ENCODE peak calls at places on chromosomes 7 and 10, in four cellular contexts. B is GM12878, O is HCT116, I is IMR-90. Q is an unnamed sample.

GRCh38 chr7:150937848-150938561 is 40.1 kb downstream of the KCNH2 start:
- DNase-seq in B (no peak), O (no peak), I (peak; percentile 58), Q (peak; percentile 41)

GRCh38 chr7:116170180-116170579 is 40.2 kb upstream of the TES start:
- DNase-seq in B (no peak), O (no peak), I (peak; percentile 36), Q (no peak)

GRCh38 chr7:138158739-138159528 is 82.7 kb downstream of the AKR1D1 start:
- DNase-seq in B (no peak), O (no peak), I (no peak), Q (no peak)

GRCh38 chr7:92751902-92752901 is 84.2 kb downstream of the CDK6 start:
- DNase-seq in B (no peak), O (peak; percentile 77), I (peak; percentile 98), Q (no peak)

GRCh38 chr7:137343483-137343841 is at the start of gene PTN:
- DNase-seq in B (no peak), O (no peak), I (peak; percentile 79), Q (peak; percentile 58)

GRCh38 chr7:4286281-4286680 is 395.8 kb upstream of the FOXK1 start:
- DNase-seq in B (no peak), O (no peak), I (no peak), Q (no peak)

GRCh38 chr10:50585921-50586739 is 37.6 kb downstream of the SGMS1 start:
- DNase-seq in B (no peak), O (peak; percentile 77), I (peak; percentile 68), Q (no peak)

GRCh38 chr7:36217961-36218284 is 64.9 kb downstream of the EEPD1 start:
- DNase-seq in B (no peak), O (no peak), I (no peak), Q (no peak)

GRCh38 chr7:141039366-141039765 is 24.6 kb upstream of the MRPS33 start:
- DNase-seq in B (no peak), O (no peak), I (peak; percentile 30), Q (peak; percentile 20)

GRCh38 chr10:51145388-51145787 is 71.1 kb downstream of the PRKG1 start:
- DNase-seq in B (no peak), O (no peak), I (no peak), Q (no peak)

GRCh38 chr7:55178863-55179773 is 160.3 kb downstream of the EGFR start:
- DNase-seq in B (no peak), O (no peak), I (no peak), Q (no peak)

GRCh38 chr7:143519411-143520131 is 41.9 kb downstream of the TAS2R41 start:
- DNase-seq in B (no peak), O (no peak), I (peak; percentile 68), Q (no peak)

GRCh38 chr7:2864204-2864985 is 20.3 kb upstream of the GNA12 start:
- DNase-seq in B (no peak), O (no peak), I (no peak), Q (no peak)

GRCh38 chr7:128322040-128322643 is 21.6 kb downstream of the RBM28 start:
- DNase-seq in B (no peak), O (no peak), I (peak; percentile 54), Q (peak; percentile 47)

GRCh38 chr7:17706734-17707133 is 233.6 kb downstream of the SNX13 start:
- DNase-seq in B (peak; percentile 12), O (peak; percentile 65), I (peak; percentile 72), Q (peak; percentile 43)

GRCh38 chr10:62738916-62739315 is 65.6 kb upstream of the ADO start:
- DNase-seq in B (no peak), O (no peak), I (peak; percentile 79), Q (no peak)

GRCh38 chr10:63365976-63366765 is 99.6 kb downstream of the JMJD1C start:
- DNase-seq in B (no peak), O (no peak), I (no peak), Q (no peak)

GRCh38 chr10:50375051-50375452 is 123.7 kb upstream of the ASAH2 start:
- DNase-seq in B (no peak), O (no peak), I (no peak), Q (no peak)

GRCh38 chr10:72257051-72257892 is 16.5 kb upstream of the DDIT4 start:
- DNase-seq in B (peak; percentile 92), O (no peak), I (no peak), Q (no peak)
- H2AFZ ChIP-seq in B (no peak overlapping the region), O (no peak overlapping the region), I (no peak overlapping the region), Q (no peak overlapping the region)

GRCh38 chr10:22701132-22701851 is 13.1 kb downstream of the PIP4K2A start:
- DNase-seq in B (no peak), O (no peak), I (no peak), Q (no peak)
- TF ChIP-seq RAD21 in B (no peak), O (no peak), I (no peak), Q (no peak)

GRCh38 chr7:30739691-30740090 is 12.2 kb upstream of the INMT start:
- DNase-seq in B (no peak), O (no peak), I (no peak), Q (no peak)

GRCh38 chr7:30740417-30741181 is 11.3 kb upstream of the INMT start:
- DNase-seq in B (no peak), O (peak; percentile 23), I (peak; percentile 55), Q (peak; percentile 96)

GRCh38 chr7:30744075-30744417 is 7.9 kb upstream of the INMT start:
- DNase-seq in B (no peak), O (no peak), I (no peak), Q (no peak)

GRCh38 chr7:30743371-30744074 is 8.4 kb upstream of the INMT start:
- DNase-seq in B (no peak), O (no peak), I (peak; percentile 35), Q (peak; percentile 57)

GRCh38 chr7:30741289-30741688 is 10.6 kb upstream of the INMT start:
- DNase-seq in B (no peak), O (no peak), I (no peak), Q (no peak)
- H3K4me1 ChIP-seq in B (no peaks in the 10 kb centered on the region), O (no peaks in the 10 kb centered on the region), I (no peaks in the 10 kb centered on the region), Q (peaks cover 3% of the 10 kb centered on the region)

GRCh38 chr10:30915141-30915540 is 116.5 kb downstream of the ZNF438 start:
- DNase-seq in B (no peak), O (no peak), I (peak; percentile 65), Q (no peak)

DNA sequence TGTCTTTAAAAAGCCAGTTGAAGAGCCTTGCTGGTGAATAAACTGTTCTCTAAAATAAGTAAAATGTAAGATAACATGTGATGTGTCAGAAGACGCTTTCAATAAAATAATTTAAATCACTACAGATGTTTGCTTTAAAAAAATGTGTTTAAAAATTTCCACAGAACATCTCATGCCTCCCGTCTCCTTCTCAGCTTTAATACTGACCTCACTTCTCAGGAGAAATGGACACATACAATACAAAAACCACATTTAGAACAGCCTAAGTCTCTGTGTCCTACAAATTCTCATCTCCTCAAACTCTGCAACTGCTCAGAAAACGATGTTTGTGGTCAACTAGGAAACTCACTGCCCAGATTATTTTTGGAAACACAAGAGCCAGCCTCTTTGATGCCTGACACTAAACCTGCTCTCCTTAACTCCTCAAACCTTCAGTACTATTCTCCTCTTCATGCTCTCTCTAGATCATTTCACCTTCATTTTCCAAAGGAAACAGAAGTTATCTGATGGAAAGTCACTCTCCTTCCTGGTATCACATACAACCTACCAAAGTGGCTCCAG is 120.3 kb downstream of the ZNF438 start:
- DNase-seq in B (no peak), O (no peak), I (no peak), Q (no peak)
- H2AFZ ChIP-seq in B (no peak overlapping the region), O (no peak overlapping the region), I (no peak overlapping the region), Q (no peak overlapping the region)

GRCh38 chr10:11547111-11547625 is 64.3 kb downstream of the USP6NL start:
- DNase-seq in B (no peak), O (no peak), I (no peak), Q (no peak)
- TF ChIP-seq RAD21 in B (no peak), O (no peak), I (no peak), Q (no peak)

Q was measured in SK-N-SH.